ENCODE peak calls at places on chromosome 11, in four cellular contexts. H is HCT116, D is K562, O is GM12878. W is an unnamed sample.

GRCh38 chr11:112655386-112655785 is 305.8 kb upstream of the NCAM1 start:
- DNase-seq in H (no peak), D (peak), O (no peak), W (no peak)

GRCh38 chr11:2841411-2842190 is 44.0 kb downstream of the CDKN1C start:
- DNase-seq in H (no peak), D (no peak), O (no peak), W (no peak)

GRCh38 chr11:134971381-134971780 is 559.3 kb upstream of the B3GAT1 start:
- DNase-seq in H (no peak), D (no peak), O (no peak), W (no peak)

GRCh38 chr11:27694992-27695391 is 5.3 kb downstream of the BDNF start:
- DNase-seq in H (no peak), D (peak), O (no peak), W (no peak)

GRCh38 chr11:61453702-61454101 is 23.8 kb downstream of the SDHAF2 start:
- DNase-seq in H (no peak), D (no peak), O (no peak), W (no peak)

GRCh38 chr11:93958991-93959390 is 62.2 kb upstream of the HEPHL1 start:
- DNase-seq in H (no peak), D (no peak), O (no peak), W (no peak)

GRCh38 chr11:13134886-13135285 is 125.8 kb downstream of the RASSF10 start:
- DNase-seq in H (no peak), D (no peak), O (no peak), W (no peak)

GRCh38 chr11:61776561-61777075 is 15.8 kb downstream of the TMEM258 start:
- DNase-seq in H (peak), D (peak), O (no peak), W (peak)

GRCh38 chr11:29328961-29329441 is 687.8 kb downstream of the KCNA4 start:
- DNase-seq in H (peak), D (peak), O (no peak), W (no peak)

GRCh38 chr11:45204761-45205160 is 58.3 kb downstream of the PRDM11 start:
- DNase-seq in H (no peak), D (peak), O (no peak), W (no peak)
- TF ChIP-seq CTCF in H (no peak), D (peak), O (no peak), W (peak)

GRCh38 chr11:1382429-1382828 is 7.3 kb upstream of the BRSK2 start:
- DNase-seq in H (no peak), D (no peak), O (no peak), W (no peak)

GRCh38 chr11:1387521-1387920 is 2.2 kb upstream of the BRSK2 start:
- DNase-seq in H (no peak), D (no peak), O (no peak), W (no peak)

GRCh38 chr11:1384206-1384965 is 5.3 kb upstream of the BRSK2 start:
- DNase-seq in H (no peak), D (no peak), O (peak), W (no peak)

GRCh38 chr11:1381793-1382425 is 7.8 kb upstream of the BRSK2 start:
- DNase-seq in H (no peak), D (no peak), O (no peak), W (no peak)

DNA sequence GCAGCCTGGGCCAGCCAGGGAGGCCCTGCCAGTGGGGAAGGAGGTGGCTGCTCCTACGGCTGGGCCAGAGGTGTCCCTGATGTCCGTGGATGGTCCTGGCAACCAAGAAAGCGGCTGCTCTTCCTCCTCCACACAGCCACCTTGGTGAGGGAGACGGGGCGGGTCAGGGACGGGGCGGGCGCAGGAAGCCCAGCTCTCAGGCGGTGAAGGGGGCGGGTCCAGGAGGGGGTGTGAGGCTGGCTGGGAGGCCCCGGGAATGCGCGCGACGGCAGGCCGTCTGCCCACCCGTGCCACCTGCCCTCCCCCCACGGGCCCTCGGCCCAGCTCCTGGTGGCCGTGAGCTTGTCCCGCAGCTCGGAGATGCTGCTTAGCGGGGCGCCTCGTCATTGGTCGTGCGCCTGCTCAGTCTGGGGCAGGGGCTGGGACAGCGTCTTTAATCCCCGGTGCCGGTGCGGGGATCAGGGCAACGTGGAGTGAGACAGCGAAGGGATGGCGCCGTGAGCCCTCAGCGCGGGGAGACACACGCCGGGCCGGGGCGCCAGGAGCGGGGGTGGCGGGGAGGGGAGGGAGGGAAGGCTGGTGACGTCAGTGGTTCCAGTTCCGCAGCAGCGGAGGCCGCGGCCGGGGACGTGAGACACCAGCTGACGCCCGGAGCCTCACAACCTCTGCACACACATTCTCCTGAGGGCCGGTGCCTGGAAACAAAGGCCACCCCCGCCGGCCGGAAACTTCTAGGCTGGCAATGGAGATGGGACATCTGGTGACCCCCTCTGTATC is 6.7 kb upstream of the BRSK2 start:
- DNase-seq in H (peak), D (peak), O (peak), W (peak)
- TF ChIP-seq EGR1 in H (no peak), D (peak), O (no peak), W (no peak)

GRCh38 chr11:65858354-65859133 is 564 bp upstream of the CFL1 start:
- DNase-seq in H (no peak), D (no peak), O (no peak), W (no peak)

GRCh38 chr11:65860278-65861164 is at the start of gene MUS81:
- DNase-seq in H (peak), D (peak), O (peak), W (peak)

GRCh38 chr11:65857500-65858353 is at the start of gene CFL1:
- DNase-seq in H (peak), D (peak), O (peak), W (peak)

GRCh38 chr11:65859812-65860277 is 388 bp upstream of the MUS81 start:
- DNase-seq in H (no peak), D (no peak), O (no peak), W (no peak)

GRCh38 chr11:65859134-65859811 is 960 bp upstream of the MUS81 start:
- DNase-seq in H (peak), D (peak), O (peak), W (peak)
- TF ChIP-seq CTCF in H (no peak), D (peak), O (no peak), W (peak)

GRCh38 chr11:122141757-122142156 is 25.7 kb upstream of the BLID start:
- DNase-seq in H (no peak), D (no peak), O (no peak), W (no peak)

GRCh38 chr11:122138759-122139594 is 23.0 kb upstream of the BLID start:
- DNase-seq in H (no peak), D (no peak), O (no peak), W (no peak)

GRCh38 chr11:122140535-122140934 is 24.5 kb upstream of the BLID start:
- DNase-seq in H (no peak), D (no peak), O (no peak), W (no peak)

GRCh38 chr11:122139595-122139866 is 23.5 kb upstream of the BLID start:
- DNase-seq in H (no peak), D (no peak), O (no peak), W (no peak)

GRCh38 chr11:122137081-122137793 is 21.2 kb upstream of the BLID start:
- DNase-seq in H (peak), D (no peak), O (no peak), W (no peak)
- TF ChIP-seq EGR1 in H (no peak), D (no peak), O (no peak), W (no peak)

W was measured in H1.